ENCODE peak calls at places on chromosome 15, in eight cellular contexts. V is upper lobe of right lung, F is adrenal gland, T is IMR-90, D is psoas muscle, K is uterus, I is RWPE2, Z is left lung. X is an unnamed sample.

GRCh38 chr15:50134524-50135024 is 15.5 kb upstream of the ATP8B4 start:
- DNase-seq in Z (no peak), D (no peak), V (no peak), T (peak; percentile 89), K (no peak), F (no peak), I (no peak), X (peak; percentile 67)

GRCh38 chr15:66835558-66835878 is 133.5 kb downstream of the SMAD6 start:
- DNase-seq in D (no peak), T (peak; percentile 19), Z (peak; percentile 75), V (no peak), F (no peak), K (no peak), I (peak; percentile 39), X (no peak)

GRCh38 chr15:75904241-75904631 is 558 bp downstream of the FBXO22 start:
- DNase-seq in I (peak; percentile 68), V (peak; percentile 71), F (peak; percentile 38), Z (peak; percentile 45), D (no peak), K (peak; percentile 24), T (peak; percentile 39), X (peak; percentile 34)

GRCh38 chr15:38699633-38700230 is 135.1 kb upstream of the RASGRP1 start:
- DNase-seq in I (no peak), T (peak; percentile 65), V (no peak), D (peak; percentile 19), K (peak; percentile 36), Z (peak; percentile 45), F (peak; percentile 69), X (peak; percentile 71)

GRCh38 chr15:25054329-25054728 is 99.5 kb downstream of the SNRPN start:
- DNase-seq in Z (no peak), K (no peak), V (no peak), F (no peak), T (no peak), D (no peak), I (no peak), X (no peak)

GRCh38 chr15:32870240-32871033 is 152.6 kb downstream of the GREM1 start:
- DNase-seq in V (no peak), D (no peak), K (no peak), Z (no peak), I (no peak), F (no peak), T (peak; percentile 100), X (peak; percentile 99)

GRCh38 chr15:62625421-62626033 is 417.0 kb upstream of the TPM1 start:
- DNase-seq in Z (no peak), F (no peak), T (peak; percentile 32), V (no peak), K (no peak), D (no peak), I (no peak), X (no peak)

GRCh38 chr15:69081310-69082004 is 67.0 kb downstream of the NOX5 start:
- DNase-seq in I (no peak), Z (no peak), V (no peak), D (peak; percentile 74), K (peak; percentile 63), T (peak; percentile 40), F (peak; percentile 53), X (peak; percentile 25)

GRCh38 chr15:33026614-33027013 is 167.9 kb downstream of the FMN1 start:
- DNase-seq in I (no peak), F (no peak), K (no peak), T (no peak), V (peak; percentile 71), Z (peak; percentile 62), D (no peak), X (no peak)

GRCh38 chr15:48144889-48145288 is 24.1 kb downstream of the SLC24A5 start:
- DNase-seq in I (no peak), V (no peak), Z (no peak), F (no peak), K (no peak), D (no peak), T (peak; percentile 23), X (peak; percentile 20)

GRCh38 chr15:47188766-47189507 is 528.4 kb upstream of the SEMA6D start:
- DNase-seq in I (no peak), K (no peak), T (no peak), V (no peak), F (no peak), Z (no peak), D (no peak), X (no peak)

GRCh38 chr15:23686466-23687142 is 501 bp downstream of the NDN start:
- DNase-seq in T (peak; percentile 4), Z (no peak), K (no peak), V (no peak), I (no peak), F (peak; percentile 3), D (no peak), X (no peak)

GRCh38 chr15:87348746-87349145 is 907.8 kb downstream of the NTRK3 start:
- DNase-seq in F (no peak), V (no peak), I (no peak), D (no peak), K (no peak), Z (no peak), T (peak; percentile 76), X (peak; percentile 49)

GRCh38 chr15:51706347-51706746 is 25.0 kb downstream of the SCG3 start:
- DNase-seq in K (peak; percentile 52), I (no peak), D (no peak), F (no peak), T (no peak), V (no peak), Z (no peak), X (no peak)

GRCh38 chr15:67691450-67691849 is 133.9 kb upstream of the SKOR1 start:
- DNase-seq in K (no peak), Z (no peak), V (no peak), I (no peak), D (no peak), T (no peak), F (no peak), X (no peak)

GRCh38 chr15:101248274-101248673 is 3.6 kb downstream of the CHSY1 start:
- DNase-seq in I (peak; percentile 19), F (no peak), Z (no peak), D (no peak), V (no peak), K (no peak), T (no peak), X (no peak)

GRCh38 chr15:32856753-32857152 is 138.9 kb downstream of the GREM1 start:
- DNase-seq in F (no peak), K (no peak), Z (no peak), T (peak; percentile 81), D (no peak), V (no peak), I (no peak), X (peak; percentile 59)

GRCh38 chr15:78051622-78052405 is 25.7 kb downstream of the TBC1D2B start:
- DNase-seq in Z (peak; percentile 64), K (peak; percentile 57), F (peak; percentile 63), T (peak; percentile 56), D (no peak), V (no peak), I (no peak), X (no peak)

GRCh38 chr15:77014137-77015081 is 19.5 kb downstream of the PSTPIP1 start:
- DNase-seq in F (peak; percentile 33), I (no peak), V (peak; percentile 77), T (no peak), K (no peak), D (peak; percentile 23), Z (peak; percentile 63), X (no peak)
- H3K4me3 ChIP-seq in F (no peak overlapping the region), I (no peak overlapping the region), V (no peak overlapping the region), T (no peak overlapping the region), K (no peak overlapping the region), D (no peak overlapping the region), Z (no peak overlapping the region), X (no peak overlapping the region)

DNA sequence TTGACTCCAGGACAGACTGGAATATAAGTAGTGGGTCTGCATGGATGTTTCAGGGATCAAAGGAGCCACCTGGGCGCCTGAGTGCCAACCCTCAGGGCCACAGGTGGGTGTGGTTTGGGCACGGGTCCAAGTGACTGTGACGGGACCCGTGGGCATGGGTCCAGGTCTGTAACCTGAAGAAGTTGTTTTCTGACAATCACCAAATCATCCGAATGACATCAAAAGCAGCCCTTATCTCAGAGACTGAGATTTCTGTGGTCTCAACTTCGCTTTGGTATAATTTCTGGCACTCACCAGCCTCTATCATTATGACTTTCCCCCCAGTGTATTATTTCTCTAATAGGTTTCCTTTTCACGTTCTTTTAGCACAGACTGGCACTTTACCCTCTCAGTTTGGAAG is 24.4 kb downstream of the RLBP1 start:
- DNase-seq in V (no peak), F (peak; percentile 21), D (no peak), K (no peak), T (no peak), I (no peak), Z (no peak), X (no peak)
- H3K27ac ChIP-seq in V (peak overlapping the region; percentile 45), F (no peak overlapping the region), D (no peak overlapping the region), K (no peak overlapping the region), T (no peak overlapping the region), I (peak overlapping the region; percentile 12), Z (peak overlapping the region; percentile 28), X (no peak overlapping the region)

DNA sequence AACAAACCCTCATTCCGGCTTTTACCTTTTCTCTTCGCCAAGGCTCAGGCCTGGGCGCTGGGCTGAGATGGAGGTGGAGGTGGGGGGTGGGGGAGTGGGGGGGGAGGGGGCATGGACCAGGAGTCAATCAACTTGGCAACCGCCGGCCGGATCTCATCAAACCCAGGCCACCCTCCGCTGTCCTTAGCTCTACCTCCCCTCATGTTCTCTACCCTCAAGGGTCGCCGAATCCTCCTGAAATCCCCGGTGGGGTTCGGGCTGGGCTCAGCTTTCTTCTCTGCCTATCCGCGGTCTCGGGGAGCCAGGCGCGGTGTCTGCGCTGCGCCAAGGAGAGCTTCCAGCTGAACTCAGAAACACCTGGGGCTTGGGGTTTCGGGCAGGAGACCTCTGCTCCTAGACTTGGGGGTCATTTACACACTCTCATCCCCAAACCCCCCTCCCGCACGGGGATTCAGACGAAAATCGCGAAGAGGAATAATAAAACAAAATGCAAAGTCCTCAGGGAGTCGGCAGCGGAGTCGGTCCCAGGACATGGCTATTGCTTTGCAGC is 2.5 kb downstream of the ONECUT1 start:
- DNase-seq in D (no peak), Z (no peak), F (no peak), T (no peak), V (no peak), K (no peak), I (no peak), X (no peak)
- H3K4me3 ChIP-seq in D (no peak overlapping the region), Z (no peak overlapping the region), F (no peak overlapping the region), T (no peak overlapping the region), V (no peak overlapping the region), K (no peak overlapping the region), I (no peak overlapping the region), X (no peak overlapping the region)

GRCh38 chr15:82848201-82848993 is 39.0 kb downstream of the WHAMM start:
- DNase-seq in T (no peak), Z (no peak), I (peak; percentile 51), F (no peak), K (no peak), D (no peak), V (no peak), X (no peak)

GRCh38 chr15:82843561-82843960 is 34.1 kb downstream of the WHAMM start:
- DNase-seq in V (no peak), F (no peak), T (no peak), D (no peak), Z (no peak), K (no peak), I (no peak), X (no peak)

GRCh38 chr15:82847703-82848102 is 38.3 kb downstream of the WHAMM start:
- DNase-seq in D (no peak), K (no peak), V (no peak), T (peak; percentile 24), Z (no peak), F (no peak), I (peak; percentile 51), X (no peak)

GRCh38 chr15:82845686-82846085 is 36.3 kb downstream of the WHAMM start:
- DNase-seq in T (no peak), D (no peak), K (no peak), F (no peak), Z (no peak), I (peak; percentile 30), V (no peak), X (no peak)

GRCh38 chr15:82846621-82847020 is 37.2 kb downstream of the WHAMM start:
- DNase-seq in F (no peak), D (no peak), K (no peak), I (peak; percentile 37), V (no peak), T (no peak), Z (no peak), X (no peak)
- H3K27ac ChIP-seq in F (no peak overlapping the region), D (no peak overlapping the region), K (no peak overlapping the region), I (no peak overlapping the region), V (no peak overlapping the region), T (no peak overlapping the region), Z (no peak overlapping the region), X (no peak overlapping the region)

X was measured in brain microvascular endothelial cell.